ENCODE peak calls at places on chromosomes 3 and 15, in four cellular contexts. E is AG09309, H is PC-3, K is A172. D is an unnamed sample.

GRCh38 chr3:138009476-138010272 is at the start of gene CLDN18:
- DNase-seq in E (no peak), H (no peak), K (peak), D (no peak)

GRCh38 chr3:29695905-29696238 is 415.0 kb downstream of the RBMS3 start:
- DNase-seq in E (no peak), H (no peak), K (peak), D (no peak)

GRCh38 chr3:29618395-29619291 is 337.8 kb downstream of the RBMS3 start:
- DNase-seq in E (no peak), H (no peak), K (no peak), D (no peak)

GRCh38 chr3:134776518-134776917 is 18.5 kb upstream of the EPHB1 start:
- DNase-seq in E (no peak), H (no peak), K (no peak), D (no peak)

GRCh38 chr3:188807002-188807401 is 364.8 kb upstream of the TPRG1 start:
- DNase-seq in E (no peak), H (no peak), K (peak), D (peak)

GRCh38 chr3:196080517-196080841 is 1.4 kb downstream of the TFRC start:
- DNase-seq in E (no peak), H (peak), K (no peak), D (no peak)

GRCh38 chr3:16378920-16379319 is 113.9 kb downstream of the OXNAD1 start:
- DNase-seq in E (no peak), H (peak), K (peak), D (peak)

GRCh38 chr15:28013480-28013879 is 85.6 kb downstream of the OCA2 start:
- DNase-seq in E (no peak), H (no peak), K (no peak), D (no peak)

GRCh38 chr3:173650596-173650995 is 253.1 kb downstream of the NLGN1 start:
- DNase-seq in E (no peak), H (no peak), K (no peak), D (no peak)

GRCh38 chr3:195105389-195105788 is 165.6 kb downstream of the XXYLT1 start:
- DNase-seq in E (no peak), H (peak), K (no peak), D (no peak)

GRCh38 chr3:171388537-171388936 is 71.7 kb downstream of the TNIK start:
- DNase-seq in E (no peak), H (no peak), K (no peak), D (no peak)

GRCh38 chr3:117665311-117665710 is 955.7 kb downstream of the TUSC7 start:
- DNase-seq in E (no peak), H (no peak), K (no peak), D (no peak)

GRCh38 chr15:89768071-89768500 is 8.0 kb upstream of the MESP2 start:
- DNase-seq in E (no peak), H (no peak), K (no peak), D (no peak)

GRCh38 chr3:58105196-58105595 is 97.0 kb downstream of the FLNB start:
- DNase-seq in E (no peak), H (no peak), K (no peak), D (no peak)

GRCh38 chr3:14483286-14483685 is 56.9 kb downstream of the GRIP2 start:
- DNase-seq in E (no peak), H (no peak), K (no peak), D (no peak)

GRCh38 chr3:172836390-172836997 is 86.0 kb downstream of the ECT2 start:
- DNase-seq in E (peak), H (peak), K (peak), D (peak)

GRCh38 chr3:128133273-128133883 is 9.8 kb upstream of the RUVBL1 start:
- DNase-seq in E (no peak), H (peak), K (peak), D (peak)

GRCh38 chr3:119310052-119310451 is 15.9 kb downstream of the ARHGAP31 start:
- DNase-seq in E (peak), H (peak), K (peak), D (peak)

GRCh38 chr3:128607710-128608048 is 42.9 kb downstream of the RPN1 start:
- DNase-seq in E (no peak), H (no peak), K (no peak), D (no peak)

GRCh38 chr3:71493372-71493771 is 90.2 kb downstream of the FOXP1 start:
- DNase-seq in E (no peak), H (no peak), K (no peak), D (no peak)

GRCh38 chr3:37872413-37873160 is 10.9 kb downstream of the CTDSPL start:
- DNase-seq in E (no peak), H (no peak), K (no peak), D (no peak)

GRCh38 chr15:24761704-24762302 is 86.2 kb downstream of the NPAP1 start:
- DNase-seq in E (no peak), H (peak), K (no peak), D (no peak)

GRCh38 chr3:52681610-52682009 is 4.1 kb downstream of the PBRM1 start:
- DNase-seq in E (no peak), H (no peak), K (no peak), D (no peak)

GRCh38 chr3:8505621-8506020 is 4.0 kb downstream of the LMCD1 start:
- DNase-seq in E (no peak), H (peak), K (peak), D (peak)

GRCh38 chr3:129627350-129628168 is 21.1 kb upstream of the PLXND1 start:
- DNase-seq in E (no peak), H (peak), K (no peak), D (peak)

GRCh38 chr3:148232409-148232808 is 465.3 kb upstream of the AGTR1 start:
- DNase-seq in E (no peak), H (no peak), K (no peak), D (no peak)

GRCh38 chr3:107106316-107106715 is 270.9 kb upstream of the CCDC54 start:
- DNase-seq in E (no peak), H (peak), K (peak), D (peak)

GRCh38 chr3:27483117-27484001 is 825 bp downstream of the SLC4A7 start:
- DNase-seq in E (peak), H (peak), K (peak), D (peak)